ENCODE peak calls at places on chromosome 17, in nine cellular contexts. One of them, this sample, is unnamed.

GRCh38 chr17:66450008-66450856 is 147.8 kb downstream of the PRKCA start:
- DNase-seq in stimulated activated CD8-positive, alpha-beta memory T cell treated with anti-CD3 and anti-CD28 coated beads, Interleukin-2, amount 100 ng/mL, for 48 hours: no peak
- DNase-seq in endodermal cell: peak; percentile 76
- DNase-seq in non-pigmented ciliary epithelial cell: no peak
- DNase-seq in stromal cell of bone marrow: no peak
- DNase-seq in H4: no peak
- DNase-seq in T-helper 2 cell: no peak
- DNase-seq in Karpas-422: no peak
- DNase-seq in stimulated activated CD4-positive, alpha-beta T cell treated with anti-CD3 and anti-CD28 coated beads, Interleukin-15, amount 100 ng/mL, for 1 hour: no peak
- DNase-seq in this sample: no peak

GRCh38 chr17:57705921-57706695 is 39.0 kb downstream of the CCDC182 start:
- DNase-seq in stimulated activated CD8-positive, alpha-beta memory T cell treated with anti-CD3 and anti-CD28 coated beads, Interleukin-2, amount 100 ng/mL, for 48 hours: no peak
- DNase-seq in endodermal cell: no peak
- DNase-seq in non-pigmented ciliary epithelial cell: no peak
- DNase-seq in stromal cell of bone marrow: no peak
- DNase-seq in H4: no peak
- DNase-seq in T-helper 2 cell: no peak
- DNase-seq in Karpas-422: no peak
- DNase-seq in stimulated activated CD4-positive, alpha-beta T cell treated with anti-CD3 and anti-CD28 coated beads, Interleukin-15, amount 100 ng/mL, for 1 hour: no peak
- DNase-seq in this sample: no peak

GRCh38 chr17:2885751-2886150 is 89.5 kb downstream of the RAP1GAP2 start:
- DNase-seq in stimulated activated CD8-positive, alpha-beta memory T cell treated with anti-CD3 and anti-CD28 coated beads, Interleukin-2, amount 100 ng/mL, for 48 hours: no peak
- DNase-seq in endodermal cell: peak; percentile 62
- DNase-seq in non-pigmented ciliary epithelial cell: no peak
- DNase-seq in stromal cell of bone marrow: no peak
- DNase-seq in H4: no peak
- DNase-seq in T-helper 2 cell: no peak
- DNase-seq in Karpas-422: no peak
- DNase-seq in stimulated activated CD4-positive, alpha-beta T cell treated with anti-CD3 and anti-CD28 coated beads, Interleukin-15, amount 100 ng/mL, for 1 hour: no peak
- DNase-seq in this sample: no peak

GRCh38 chr17:62899349-62899748 is 66.7 kb upstream of the TANC2 start:
- DNase-seq in stimulated activated CD8-positive, alpha-beta memory T cell treated with anti-CD3 and anti-CD28 coated beads, Interleukin-2, amount 100 ng/mL, for 48 hours: no peak
- DNase-seq in endodermal cell: no peak
- DNase-seq in non-pigmented ciliary epithelial cell: no peak
- DNase-seq in stromal cell of bone marrow: no peak
- DNase-seq in H4: no peak
- DNase-seq in T-helper 2 cell: no peak
- DNase-seq in Karpas-422: peak; percentile 36
- DNase-seq in stimulated activated CD4-positive, alpha-beta T cell treated with anti-CD3 and anti-CD28 coated beads, Interleukin-15, amount 100 ng/mL, for 1 hour: no peak
- DNase-seq in this sample: no peak

GRCh38 chr17:43398724-43399595 is at the start of gene ARL4D:
- DNase-seq in stimulated activated CD8-positive, alpha-beta memory T cell treated with anti-CD3 and anti-CD28 coated beads, Interleukin-2, amount 100 ng/mL, for 48 hours: peak; percentile 77
- DNase-seq in endodermal cell: peak; percentile 95
- DNase-seq in non-pigmented ciliary epithelial cell: no peak
- DNase-seq in stromal cell of bone marrow: peak; percentile 67
- DNase-seq in H4: peak; percentile 68
- DNase-seq in T-helper 2 cell: peak; percentile 74
- DNase-seq in Karpas-422: no peak
- DNase-seq in stimulated activated CD4-positive, alpha-beta T cell treated with anti-CD3 and anti-CD28 coated beads, Interleukin-15, amount 100 ng/mL, for 1 hour: peak; percentile 70
- DNase-seq in this sample: peak; percentile 82

GRCh38 chr17:74414510-74414909 is 17.4 kb upstream of the GPRC5C start:
- DNase-seq in stimulated activated CD8-positive, alpha-beta memory T cell treated with anti-CD3 and anti-CD28 coated beads, Interleukin-2, amount 100 ng/mL, for 48 hours: no peak
- DNase-seq in endodermal cell: no peak
- DNase-seq in non-pigmented ciliary epithelial cell: no peak
- DNase-seq in stromal cell of bone marrow: no peak
- DNase-seq in H4: no peak
- DNase-seq in T-helper 2 cell: no peak
- DNase-seq in Karpas-422: no peak
- DNase-seq in stimulated activated CD4-positive, alpha-beta T cell treated with anti-CD3 and anti-CD28 coated beads, Interleukin-15, amount 100 ng/mL, for 1 hour: no peak
- DNase-seq in this sample: no peak

GRCh38 chr17:77459018-77459755 is 318.4 kb downstream of the SEC14L1 start:
- DNase-seq in stimulated activated CD8-positive, alpha-beta memory T cell treated with anti-CD3 and anti-CD28 coated beads, Interleukin-2, amount 100 ng/mL, for 48 hours: no peak
- DNase-seq in endodermal cell: no peak
- DNase-seq in non-pigmented ciliary epithelial cell: no peak
- DNase-seq in stromal cell of bone marrow: no peak
- DNase-seq in H4: no peak
- DNase-seq in T-helper 2 cell: no peak
- DNase-seq in Karpas-422: peak; percentile 45
- DNase-seq in stimulated activated CD4-positive, alpha-beta T cell treated with anti-CD3 and anti-CD28 coated beads, Interleukin-15, amount 100 ng/mL, for 1 hour: no peak
- DNase-seq in this sample: no peak

GRCh38 chr17:79317916-79318315 is 243.3 kb downstream of the ENGASE start:
- DNase-seq in stimulated activated CD8-positive, alpha-beta memory T cell treated with anti-CD3 and anti-CD28 coated beads, Interleukin-2, amount 100 ng/mL, for 48 hours: no peak
- DNase-seq in endodermal cell: no peak
- DNase-seq in non-pigmented ciliary epithelial cell: no peak
- DNase-seq in stromal cell of bone marrow: no peak
- DNase-seq in H4: no peak
- DNase-seq in T-helper 2 cell: no peak
- DNase-seq in Karpas-422: no peak
- DNase-seq in stimulated activated CD4-positive, alpha-beta T cell treated with anti-CD3 and anti-CD28 coated beads, Interleukin-15, amount 100 ng/mL, for 1 hour: no peak
- DNase-seq in this sample: no peak

GRCh38 chr17:79902146-79902791 is 63.0 kb upstream of the CBX4 start:
- DNase-seq in stimulated activated CD8-positive, alpha-beta memory T cell treated with anti-CD3 and anti-CD28 coated beads, Interleukin-2, amount 100 ng/mL, for 48 hours: no peak
- DNase-seq in endodermal cell: peak; percentile 58
- DNase-seq in non-pigmented ciliary epithelial cell: no peak
- DNase-seq in stromal cell of bone marrow: no peak
- DNase-seq in H4: no peak
- DNase-seq in T-helper 2 cell: no peak
- DNase-seq in Karpas-422: peak; percentile 42
- DNase-seq in stimulated activated CD4-positive, alpha-beta T cell treated with anti-CD3 and anti-CD28 coated beads, Interleukin-15, amount 100 ng/mL, for 1 hour: no peak
- DNase-seq in this sample: no peak

GRCh38 chr17:19270951-19271611 is 33.9 kb downstream of the EPN2 start:
- DNase-seq in stimulated activated CD8-positive, alpha-beta memory T cell treated with anti-CD3 and anti-CD28 coated beads, Interleukin-2, amount 100 ng/mL, for 48 hours: no peak
- DNase-seq in endodermal cell: no peak
- DNase-seq in non-pigmented ciliary epithelial cell: no peak
- DNase-seq in stromal cell of bone marrow: no peak
- DNase-seq in H4: no peak
- DNase-seq in T-helper 2 cell: no peak
- DNase-seq in Karpas-422: no peak
- DNase-seq in stimulated activated CD4-positive, alpha-beta T cell treated with anti-CD3 and anti-CD28 coated beads, Interleukin-15, amount 100 ng/mL, for 1 hour: no peak
- DNase-seq in this sample: no peak

GRCh38 chr17:52790359-52790955 is 631.9 kb upstream of the CA10 start:
- DNase-seq in stimulated activated CD8-positive, alpha-beta memory T cell treated with anti-CD3 and anti-CD28 coated beads, Interleukin-2, amount 100 ng/mL, for 48 hours: no peak
- DNase-seq in endodermal cell: peak; percentile 40
- DNase-seq in non-pigmented ciliary epithelial cell: no peak
- DNase-seq in stromal cell of bone marrow: no peak
- DNase-seq in H4: peak; percentile 42
- DNase-seq in T-helper 2 cell: no peak
- DNase-seq in Karpas-422: no peak
- DNase-seq in stimulated activated CD4-positive, alpha-beta T cell treated with anti-CD3 and anti-CD28 coated beads, Interleukin-15, amount 100 ng/mL, for 1 hour: no peak
- DNase-seq in this sample: no peak